ENCODE peak calls at places on chromosomes 13 and 19, in four cellular contexts. R is psoas muscle, I is A549, W is upper lobe of right lung. T is an unnamed sample. For H3K4me1, the result is how much of the 10 kb centered on the place peaks cover.

GRCh38 chr19:2546128-2547032 is 70.5 kb downstream of the GADD45B start:
- DNase-seq in R (peak), I (no peak), W (peak), T (peak)

GRCh38 chr19:13784731-13785452 is 10.4 kb upstream of the ZSWIM4 start:
- DNase-seq in R (peak), I (peak), W (peak), T (peak)

GRCh38 chr19:46718934-46719551 is 2.1 kb upstream of the PRKD2 start:
- DNase-seq in R (no peak), I (no peak), W (no peak), T (no peak)

GRCh38 chr13:36418022-36418805 is 14.1 kb upstream of the CCNA1 start:
- DNase-seq in R (no peak), I (no peak), W (no peak), T (no peak)

GRCh38 chr19:58218899-58219298 is 9.8 kb upstream of the ZNF544 start:
- DNase-seq in R (no peak), I (peak), W (no peak), T (no peak)

GRCh38 chr19:13830761-13831481 is 35.7 kb downstream of the ZSWIM4 start:
- DNase-seq in R (no peak), I (peak), W (no peak), T (no peak)

GRCh38 chr13:28495586-28496564 is 947 bp upstream of the FLT1 start:
- DNase-seq in R (no peak), I (no peak), W (peak), T (no peak)

GRCh38 chr13:29479716-29480492 is 115.6 kb downstream of the SLC7A1 start:
- DNase-seq in R (no peak), I (no peak), W (no peak), T (no peak)

GRCh38 chr19:15299568-15300409 is 32.5 kb downstream of the BRD4 start:
- DNase-seq in R (no peak), I (no peak), W (peak), T (peak)

GRCh38 chr19:55226273-55226672 is 2.3 kb downstream of the TMEM86B start:
- DNase-seq in R (no peak), I (no peak), W (no peak), T (no peak)

GRCh38 chr13:47723898-47724297 is 277.2 kb downstream of the SUCLA2 start:
- DNase-seq in R (no peak), I (no peak), W (no peak), T (no peak)

GRCh38 chr19:41437944-41438574 is 1.7 kb downstream of the DMAC2 start:
- DNase-seq in R (no peak), I (no peak), W (peak), T (no peak)

GRCh38 chr13:95643009-95643408 is 1.5 kb downstream of the DZIP1 start:
- DNase-seq in R (no peak), I (no peak), W (no peak), T (no peak)

GRCh38 chr13:110382229-110382628 is 75.1 kb downstream of the COL4A2 start:
- DNase-seq in R (no peak), I (peak), W (no peak), T (no peak)

DNA sequence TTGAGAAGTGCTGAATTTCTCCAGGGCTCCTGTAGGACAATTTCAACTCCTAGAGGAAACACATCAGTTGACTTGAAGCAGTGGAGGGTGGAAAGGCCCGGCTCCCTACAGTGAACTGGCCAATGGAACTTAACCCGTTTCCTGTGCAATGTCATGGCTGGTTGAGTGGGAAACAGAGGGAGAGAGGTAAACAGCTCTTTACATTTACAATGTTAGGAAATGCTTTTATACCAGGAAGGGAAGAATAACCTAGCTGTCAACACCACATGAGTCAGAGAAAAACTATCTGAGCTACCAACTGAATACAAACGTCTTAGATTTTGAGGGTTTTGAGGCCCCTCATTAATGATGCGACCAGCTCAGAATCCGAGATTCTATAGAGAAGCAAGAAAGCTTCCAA is 36.7 kb downstream of the CARD8 start:
- DNase-seq in R (no peak), I (no peak), W (no peak), T (peak)
- H3K27ac ChIP-seq in R (no peak), I (no peak), W (no peak), T (peak)

DNA sequence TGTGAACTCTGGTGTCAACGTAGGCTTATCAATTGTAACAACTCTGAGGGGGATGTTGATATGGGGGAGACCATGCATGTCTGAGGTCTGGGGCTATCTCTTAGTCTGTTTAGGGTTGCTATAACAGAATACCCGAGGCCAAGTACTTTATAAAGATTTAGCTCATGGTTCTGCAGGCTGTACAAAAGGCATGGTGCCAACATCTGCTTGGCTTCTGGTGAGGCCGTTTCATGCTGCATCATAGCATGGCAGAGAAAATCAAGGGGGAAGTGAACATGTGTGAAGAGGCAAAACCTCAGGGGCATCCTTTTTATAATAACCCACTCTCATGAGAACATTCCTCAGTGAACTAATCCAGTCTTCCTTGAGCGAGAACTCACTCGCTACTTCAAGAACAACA is 353.8 kb downstream of the ENOX1 start:
- DNase-seq in R (no peak), I (no peak), W (no peak), T (no peak)
- H3K4me1 ChIP-seq in R (under half), I (under half), W (under half), T (under half)

DNA sequence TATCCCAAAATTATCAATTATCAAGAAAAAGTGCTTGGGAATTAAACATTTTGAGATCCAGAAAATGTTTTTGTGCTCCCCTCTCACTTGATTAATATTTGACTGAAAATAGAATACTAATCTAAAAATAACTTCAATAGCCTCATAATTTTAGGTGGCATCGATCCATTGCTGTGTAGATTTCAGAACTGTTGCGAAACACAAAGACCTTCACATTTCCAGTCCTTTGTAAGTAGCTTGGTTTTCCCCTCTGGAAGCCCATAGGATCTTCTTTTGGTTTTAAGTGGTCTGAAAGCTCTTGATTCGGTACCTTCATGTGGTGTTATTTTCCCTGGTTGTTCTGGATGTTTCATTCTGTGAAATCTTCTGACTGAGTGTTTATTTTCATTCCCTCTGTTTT is 176.5 kb downstream of the NUFIP1 start:
- DNase-seq in R (no peak), I (no peak), W (no peak), T (no peak)
- H3K27ac ChIP-seq in R (no peak), I (no peak), W (no peak), T (no peak)

GRCh38 chr19:39100500-39101166 is 16.5 kb downstream of the ACP7 start:
- DNase-seq in R (no peak), I (no peak), W (no peak), T (no peak)
- H3K4me1 ChIP-seq in R (under half), I (under half), W (under half), T (under half)

DNA sequence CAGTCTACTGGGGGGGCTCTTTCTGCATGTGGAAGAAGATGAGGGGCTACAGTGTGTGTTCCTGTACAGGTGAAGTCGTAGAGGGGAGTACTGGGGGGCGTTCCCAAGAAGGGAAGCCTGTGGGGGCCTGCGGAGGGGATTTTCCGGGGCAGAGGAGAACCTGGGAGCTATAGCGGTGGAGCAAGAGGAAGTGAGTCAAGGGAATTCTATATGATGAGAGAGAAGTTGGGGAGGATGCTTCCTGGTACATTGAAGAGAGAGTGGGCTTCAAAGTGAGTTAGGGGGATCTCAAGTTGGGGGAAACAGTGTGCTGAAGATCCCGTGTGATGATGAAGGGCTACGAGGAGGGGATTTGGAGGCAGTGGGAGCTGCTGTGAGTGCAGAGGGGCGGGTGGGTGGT is 1.9 kb upstream of the CACNG8 start:
- DNase-seq in R (no peak), I (no peak), W (no peak), T (no peak)
- H3K27ac ChIP-seq in R (no peak), I (no peak), W (no peak), T (no peak)